ENCODE peak calls at places on chromosome 4, in eight cellular contexts. G, O, Y, T, E, H, J and X are unnamed samples.

GRCh38 chr4:146514651-146515379 is 6.9 kb downstream of the SLC10A7 start:
- DNase-seq in G (no peak), O (no peak), Y (no peak), T (no peak), E (no peak), H (no peak), J (no peak), X (no peak)

GRCh38 chr4:140108713-140109230 is 45.2 kb downstream of the MAML3 start:
- DNase-seq in G (no peak), O (no peak), Y (no peak), T (no peak), E (no peak), H (no peak), J (no peak), X (no peak)

GRCh38 chr4:159047478-159048165 is 55.3 kb upstream of the RAPGEF2 start:
- DNase-seq in G (peak), O (no peak), Y (no peak), T (no peak), E (no peak), H (no peak), J (no peak), X (no peak)

GRCh38 chr4:74268643-74269042 is 39.6 kb upstream of the EPGN start:
- DNase-seq in G (no peak), O (no peak), Y (no peak), T (no peak), E (no peak), H (no peak), J (no peak), X (no peak)

GRCh38 chr4:169618286-169618685 is 2.1 kb upstream of the CLCN3 start:
- DNase-seq in G (no peak), O (no peak), Y (no peak), T (no peak), E (no peak), H (no peak), J (no peak), X (no peak)

GRCh38 chr4:76156635-76157034 is 8.4 kb upstream of the NUP54 start:
- DNase-seq in G (no peak), O (no peak), Y (no peak), T (no peak), E (no peak), H (no peak), J (no peak), X (no peak)

GRCh38 chr4:7761720-7762119 is 177.9 kb downstream of the AFAP1 start:
- DNase-seq in G (peak), O (no peak), Y (peak), T (peak), E (peak), H (no peak), J (peak), X (no peak)

GRCh38 chr4:1509366-1509765 is 103.1 kb upstream of the NKX1-1 start:
- DNase-seq in G (no peak), O (no peak), Y (no peak), T (no peak), E (no peak), H (no peak), J (no peak), X (no peak)

GRCh38 chr4:2062168-2062807 is 3.2 kb downstream of the NAT8L start:
- DNase-seq in G (no peak), O (no peak), Y (no peak), T (no peak), E (no peak), H (no peak), J (no peak), X (no peak)

GRCh38 chr4:20829958-20830357 is 129.7 kb downstream of the PACRGL start:
- DNase-seq in G (no peak), O (no peak), Y (no peak), T (no peak), E (no peak), H (no peak), J (no peak), X (no peak)